ENCODE peak calls at places on chromosome 21, in seven cellular contexts. D is naive thymus-derived CD8-positive, alpha-beta T cell; T is AG08396; I is HEK293T; X is stimulated activated CD8-positive, alpha-beta memory T cell treated with anti-CD3 and anti-CD28 coated beads, Interleukin-7, amount 100 ng/mL, for 48 hours; U is activated CD4-positive, alpha-beta memory T cell treated with anti-CD3 and anti-CD28 coated beads, Interleukin-2, amount 10 ng/mL, durations not matched to agents 7 days and 5 days; B is Peyer's patch. R is an unnamed sample.

GRCh38 chr21:45001134-45002095 is 61.6 kb downstream of the SLX9 start:
- DNase-seq in D (no peak), T (peak), I (no peak), X (no peak), U (no peak), B (no peak), R (no peak)

GRCh38 chr21:37503848-37504467 is 137.4 kb downstream of the DYRK1A start:
- DNase-seq in D (no peak), T (peak), I (no peak), X (no peak), U (no peak), B (no peak), R (no peak)

GRCh38 chr21:38938343-38938742 is 132.6 kb downstream of the ETS2 start:
- DNase-seq in D (peak), T (peak), I (no peak), X (no peak), U (peak), B (no peak), R (no peak)

GRCh38 chr21:29658177-29658933 is 281.4 kb downstream of the GRIK1 start:
- DNase-seq in D (no peak), T (no peak), I (no peak), X (no peak), U (no peak), B (no peak), R (no peak)

GRCh38 chr21:27688773-27689172 is 721.9 kb upstream of the ADAMTS5 start:
- DNase-seq in D (no peak), T (no peak), I (no peak), X (no peak), U (no peak), B (no peak), R (no peak)

GRCh38 chr21:39385299-39386145 is 36.6 kb upstream of the HMGN1 start:
- DNase-seq in D (peak), T (peak), I (no peak), X (peak), U (peak), B (peak), R (no peak)

GRCh38 chr21:42305707-42306147 is 9.5 kb downstream of the TFF3 start:
- DNase-seq in D (no peak), T (no peak), I (no peak), X (no peak), U (no peak), B (no peak), R (no peak)

GRCh38 chr21:37358392-37358791 is 8.2 kb upstream of the DYRK1A start:
- DNase-seq in D (no peak), T (no peak), I (no peak), X (no peak), U (no peak), B (no peak), R (no peak)

GRCh38 chr21:31731112-31731801 is 661 bp downstream of the SCAF4 start:
- DNase-seq in D (peak), T (peak), I (peak), X (peak), U (peak), B (peak), R (peak)

GRCh38 chr21:36237441-36237840 is 80.8 kb downstream of the DOP1B start:
- DNase-seq in D (no peak), T (no peak), I (no peak), X (no peak), U (no peak), B (no peak), R (no peak)

GRCh38 chr21:33854604-33855003 is 61.0 kb downstream of the ATP5PO start:
- DNase-seq in D (no peak), T (no peak), I (no peak), X (no peak), U (no peak), B (no peak), R (no peak)

GRCh38 chr21:44425895-44426662 is 29.2 kb upstream of the LRRC3 start:
- DNase-seq in D (no peak), T (no peak), I (no peak), X (no peak), U (no peak), B (no peak), R (no peak)

GRCh38 chr21:35316933-35317332 is 267.8 kb upstream of the RUNX1 start:
- DNase-seq in D (no peak), T (no peak), I (no peak), X (no peak), U (no peak), B (no peak), R (no peak)

GRCh38 chr21:39825250-39825649 is 42.0 kb upstream of the PCP4 start:
- DNase-seq in D (no peak), T (no peak), I (no peak), X (no peak), U (no peak), B (no peak), R (no peak)

GRCh38 chr21:45590246-45590725 is 48.0 kb upstream of the SLC19A1 start:
- DNase-seq in D (peak), T (peak), I (peak), X (peak), U (peak), B (peak), R (peak)

GRCh38 chr21:46173573-46173972 is 10.7 kb downstream of the SPATC1L start:
- DNase-seq in D (no peak), T (no peak), I (no peak), X (no peak), U (no peak), B (peak), R (no peak)

GRCh38 chr21:37561506-37561905 is 194.9 kb downstream of the DYRK1A start:
- DNase-seq in D (no peak), T (no peak), I (no peak), X (no peak), U (no peak), B (no peak), R (no peak)

GRCh38 chr21:40797881-40798280 is 49.1 kb downstream of the DSCAM start:
- DNase-seq in D (no peak), T (no peak), I (no peak), X (no peak), U (no peak), B (no peak), R (no peak)

GRCh38 chr21:23452384-23453083 is 2154.7 kb downstream of the MRPL39 start:
- DNase-seq in D (no peak), T (no peak), I (peak), X (no peak), U (no peak), B (no peak), R (no peak)

GRCh38 chr21:29638138-29638537 is 301.7 kb downstream of the GRIK1 start:
- DNase-seq in D (no peak), T (no peak), I (no peak), X (no peak), U (no peak), B (no peak), R (no peak)

R was measured in effector CD4-positive, alpha-beta T cell.